ENCODE peak calls at places on chromosomes 6 and 20, in eight cellular contexts. L is AG04449, G is cardiac fibroblast, J is PC-9, K is EH, H is cerebellum, Q is A549, I is endothelial cell of umbilical vein. X is an unnamed sample.
A peak's percentile ranks its signal among the peaks of the same experiment; 100 is the strongest.

GRCh38 chr20:19495905-19496703 is 262.0 kb upstream of the RIN2 start:
- DNase-seq in G (peak; percentile 19), Q (no peak), K (peak; percentile 90), L (no peak), H (no peak), I (no peak), J (no peak), X (peak; percentile 87)

GRCh38 chr6:82914511-82914910 is 151.1 kb downstream of the UBE3D start:
- DNase-seq in Q (no peak), G (no peak), K (no peak), H (no peak), J (no peak), L (no peak), I (no peak), X (no peak)

GRCh38 chr6:158593670-158594069 is 33.8 kb downstream of the TMEM181 start:
- DNase-seq in L (no peak), K (no peak), H (no peak), G (no peak), Q (no peak), I (no peak), J (no peak), X (no peak)

GRCh38 chr20:35385733-35386132 is 26.0 kb downstream of the UQCC1 start:
- DNase-seq in H (no peak), J (no peak), Q (no peak), I (peak; percentile 11), K (no peak), G (peak; percentile 57), L (no peak), X (no peak)

GRCh38 chr20:51132286-51132810 is 109.4 kb upstream of the KCNG1 start:
- DNase-seq in K (peak; percentile 38), G (peak; percentile 10), Q (no peak), H (peak; percentile 53), L (no peak), J (no peak), I (no peak), X (peak; percentile 32)

GRCh38 chr20:45283529-45284065 is 23.0 kb upstream of the RBPJL start:
- DNase-seq in J (no peak), Q (no peak), K (no peak), G (no peak), L (no peak), H (no peak), I (no peak), X (peak; percentile 17)

GRCh38 chr20:45611054-45611453 is 18.5 kb upstream of the WFDC10A start:
- DNase-seq in Q (no peak), L (peak; percentile 44), I (no peak), K (peak; percentile 79), G (peak; percentile 43), H (no peak), J (no peak), X (peak; percentile 62)

GRCh38 chr20:20513720-20514119 is 145.8 kb downstream of the INSM1 start:
- DNase-seq in K (no peak), I (no peak), H (no peak), J (no peak), Q (no peak), L (no peak), G (no peak), X (no peak)

GRCh38 chr20:35368616-35369423 is 43.0 kb downstream of the UQCC1 start:
- DNase-seq in G (peak; percentile 34), H (peak; percentile 37), J (no peak), L (no peak), I (no peak), Q (no peak), K (peak; percentile 61), X (no peak)

GRCh38 chr6:81612136-81612535 is 140.3 kb downstream of the TENT5A start:
- DNase-seq in J (no peak), K (peak; percentile 26), I (no peak), Q (no peak), G (no peak), L (no peak), H (no peak), X (peak; percentile 69)

GRCh38 chr6:37182736-37183590 is 13.0 kb downstream of the PIM1 start:
- DNase-seq in J (no peak), H (no peak), I (no peak), G (peak; percentile 60), K (no peak), L (no peak), Q (no peak), X (no peak)

GRCh38 chr6:48135352-48136084 is 24.5 kb upstream of the PTCHD4 start:
- DNase-seq in Q (peak; percentile 14), I (no peak), J (no peak), K (peak; percentile 63), L (no peak), G (peak; percentile 94), H (no peak), X (peak; percentile 90)

GRCh38 chr20:32547753-32548034 is 37.4 kb downstream of the NOL4L start:
- DNase-seq in H (no peak), Q (no peak), I (no peak), L (no peak), K (no peak), J (no peak), G (no peak), X (no peak)

GRCh38 chr20:36313936-36314335 is 7.8 kb downstream of the DLGAP4 start:
- DNase-seq in K (no peak), L (no peak), J (no peak), I (no peak), G (no peak), Q (no peak), H (no peak), X (no peak)

X was measured in M059J.